ENCODE peak calls at places on chromosomes 16 and 17, in seven cellular contexts. X is A549, P is left lung, Z is H1, T is cardiac muscle cell, K is tibial nerve, F is endodermal cell. L is an unnamed sample. For H3K4me1, the result is how much of the 10 kb centered on the place peaks cover.

GRCh38 chr17:77881545-77881944 is 77.0 kb upstream of the TNRC6C start:
- DNase-seq in X (no peak), P (peak), Z (no peak), T (no peak), K (peak), F (peak), L (peak)

GRCh38 chr16:2689968-2690830 is 7.9 kb downstream of the KCTD5 start:
- DNase-seq in X (no peak), P (peak), Z (no peak), T (no peak), K (no peak), F (no peak), L (no peak)

GRCh38 chr17:17855334-17855725 is 18.5 kb upstream of the SREBF1 start:
- DNase-seq in X (no peak), P (no peak), Z (no peak), T (no peak), K (no peak), F (peak), L (no peak)

GRCh38 chr17:61551255-61551742 is 39.7 kb downstream of the NACA2 start:
- DNase-seq in X (peak), P (no peak), Z (no peak), T (peak), K (no peak), F (no peak), L (no peak)

GRCh38 chr17:82649501-82650261 is 1.4 kb upstream of the WDR45B start:
- DNase-seq in X (no peak), P (peak), Z (no peak), T (no peak), K (no peak), F (peak), L (no peak)

GRCh38 chr17:20284018-20284417 is 183.3 kb downstream of the LGALS9B start:
- DNase-seq in X (no peak), P (no peak), Z (no peak), T (no peak), K (no peak), F (peak), L (no peak)

GRCh38 chr17:76626442-76626841 is 17.1 kb downstream of the ST6GALNAC1 start:
- DNase-seq in X (no peak), P (no peak), Z (no peak), T (no peak), K (no peak), F (no peak), L (no peak)

GRCh38 chr16:23491490-23492391 is 18.6 kb downstream of the GGA2 start:
- DNase-seq in X (no peak), P (no peak), Z (no peak), T (no peak), K (no peak), F (no peak), L (no peak)

GRCh38 chr16:69693916-69694315 is 32.4 kb downstream of the NQO1 start:
- DNase-seq in X (no peak), P (no peak), Z (no peak), T (no peak), K (no peak), F (no peak), L (no peak)

GRCh38 chr17:48597775-48598631 is 4.4 kb upstream of the HOXB5 start:
- DNase-seq in X (no peak), P (peak), Z (no peak), T (no peak), K (no peak), F (peak), L (no peak)

GRCh38 chr17:17886253-17886652 is 49.5 kb upstream of the SREBF1 start:
- DNase-seq in X (no peak), P (no peak), Z (no peak), T (no peak), K (no peak), F (no peak), L (peak)

GRCh38 chr17:77054926-77055325 is 85.8 kb upstream of the SEC14L1 start:
- DNase-seq in X (no peak), P (no peak), Z (no peak), T (no peak), K (no peak), F (peak), L (no peak)

GRCh38 chr16:51524555-51525373 is 373.7 kb upstream of the SALL1 start:
- DNase-seq in X (peak), P (no peak), Z (no peak), T (no peak), K (no peak), F (no peak), L (no peak)

DNA sequence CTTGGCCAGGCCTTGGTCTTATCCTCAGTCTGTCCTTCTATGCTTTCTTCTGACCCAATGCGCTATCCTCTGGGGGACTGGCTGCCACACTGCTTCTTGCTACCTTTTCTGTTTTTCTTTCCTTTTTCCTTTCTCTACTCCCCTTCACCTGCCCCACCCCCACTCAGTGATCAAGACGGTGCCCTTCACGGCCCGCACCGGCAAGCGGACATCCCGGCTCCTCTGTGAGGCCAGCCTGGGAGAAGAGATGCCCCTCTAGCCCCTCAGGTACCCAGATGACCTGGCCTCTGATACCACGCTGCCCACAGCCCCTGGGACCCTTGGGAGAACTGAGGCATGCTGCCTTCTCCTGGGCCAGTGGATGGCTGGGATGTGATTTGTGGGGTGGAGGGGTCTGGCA is 15.6 kb downstream of the SPATA32 start:
- DNase-seq in X (no peak), P (no peak), Z (no peak), T (no peak), K (no peak), F (no peak), L (no peak)
- H3K4me3 ChIP-seq in X (peak), P (peak), Z (peak), T (no peak), K (no peak), F (peak), L (peak)

GRCh38 chr17:8832711-8833352 is 33.7 kb upstream of the MFSD6L start:
- DNase-seq in X (no peak), P (peak), Z (peak), T (peak), K (no peak), F (peak), L (peak)
- TF ChIP-seq CTCF in X (peak), P (peak), Z (peak), T (peak), K (no peak), F (peak), L (peak)

GRCh38 chr17:72406501-72406900 is 285.7 kb downstream of the SOX9 start:
- DNase-seq in X (no peak), P (no peak), Z (no peak), T (no peak), K (no peak), F (no peak), L (no peak)
- H3K4me1 ChIP-seq in X (half or more), P (under half), Z (under half), T (under half), K (under half), F (under half), L (under half)

DNA sequence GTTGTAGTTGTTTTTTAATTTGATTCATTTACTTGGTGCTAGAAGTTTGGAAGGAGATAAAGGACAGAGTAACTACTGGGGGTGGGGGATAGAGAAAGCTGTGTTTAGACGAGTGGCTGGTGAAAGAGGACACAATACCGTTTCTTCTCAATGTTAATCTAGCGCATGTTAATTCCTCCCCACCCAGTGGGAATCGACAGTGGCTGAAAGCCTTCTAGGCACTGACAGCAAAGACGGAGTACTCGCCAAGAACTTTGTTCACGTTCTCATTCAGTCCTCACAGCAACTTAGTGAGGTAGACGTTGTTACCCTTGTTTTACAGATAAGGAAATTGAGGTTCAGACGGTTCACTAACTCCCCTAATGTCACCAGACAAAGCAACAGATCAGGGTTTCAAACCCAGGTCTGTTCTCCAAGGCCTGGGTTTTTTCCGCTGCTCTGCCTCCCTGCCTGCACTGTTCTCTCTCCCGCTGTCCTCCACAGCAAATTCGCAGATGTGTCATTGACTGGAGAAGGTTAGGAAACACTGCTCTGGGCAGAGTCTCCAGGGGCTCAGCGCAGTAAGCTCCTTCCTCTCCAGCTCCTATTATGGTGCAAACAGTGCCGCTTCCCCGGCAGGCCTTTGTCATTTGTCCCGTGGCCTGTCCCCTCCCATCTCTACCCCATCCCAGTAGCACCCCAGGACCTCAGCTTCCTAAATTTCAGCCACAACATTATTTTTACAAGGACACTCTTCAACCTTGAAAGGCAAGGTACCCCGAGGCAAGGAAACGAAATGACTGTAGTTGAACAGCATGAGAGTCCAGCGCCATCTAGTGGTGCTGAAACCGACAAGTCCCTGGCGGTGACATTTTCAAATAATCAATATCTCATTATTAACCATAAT is 16.9 kb downstream of the MRPS23 start:
- DNase-seq in X (peak), P (no peak), Z (peak), T (peak), K (peak), F (peak), L (peak)
- H3K4me3 ChIP-seq in X (no peak), P (peak), Z (peak), T (peak), K (no peak), F (peak), L (peak)

GRCh38 chr17:3772764-3773163 is 28.2 kb downstream of the ITGAE start:
- DNase-seq in X (no peak), P (peak), Z (no peak), T (no peak), K (no peak), F (peak), L (no peak)

GRCh38 chr17:3773511-3773910 is 27.5 kb downstream of the ITGAE start:
- DNase-seq in X (no peak), P (peak), Z (no peak), T (no peak), K (no peak), F (no peak), L (no peak)

GRCh38 chr17:3777366-3777765 is 23.6 kb downstream of the ITGAE start:
- DNase-seq in X (no peak), P (no peak), Z (no peak), T (no peak), K (no peak), F (no peak), L (no peak)

GRCh38 chr17:3771140-3771539 is 29.8 kb downstream of the ITGAE start:
- DNase-seq in X (no peak), P (peak), Z (no peak), T (no peak), K (no peak), F (no peak), L (no peak)

GRCh38 chr17:3773966-3774365 is 27.0 kb downstream of the ITGAE start:
- DNase-seq in X (no peak), P (peak), Z (no peak), T (no peak), K (no peak), F (no peak), L (no peak)
- TF ChIP-seq CTCF in X (no peak), P (no peak), Z (no peak), T (no peak), K (no peak), F (no peak), L (no peak)

L was measured in heart right ventricle.